ENCODE peak calls at places on chromosomes 16 and 17, in ten cellular contexts. G is upper lobe of right lung, V is A549, R is prostate gland, Y is HCT116, X is heart left ventricle, U is body of pancreas, K is fibroblast of lung, O is tibial artery, D is H9. I is an unnamed sample.

GRCh38 chr17:51630101-51630671 is 369.8 kb downstream of the UTP18 start:
- DNase-seq in G (no peak), V (no peak), R (peak; percentile 10), Y (no peak), X (no peak), U (no peak), K (no peak), O (no peak), D (no peak), I (no peak)

GRCh38 chr17:83035722-83036121 is 43.7 kb upstream of the METRNL start:
- DNase-seq in G (no peak), V (no peak), R (no peak), Y (no peak), X (no peak), U (no peak), K (no peak), O (no peak), D (no peak), I (peak; percentile 35)

GRCh38 chr16:48098472-48098871 is 57.3 kb downstream of the ABCC12 start:
- DNase-seq in G (no peak), V (no peak), R (no peak), Y (no peak), X (no peak), U (no peak), K (no peak), O (no peak), D (no peak), I (no peak)

GRCh38 chr16:74743668-74744299 is 30.8 kb downstream of the FA2H start:
- DNase-seq in G (peak; percentile 82), V (peak; percentile 99), R (peak; percentile 88), Y (peak; percentile 97), X (no peak), U (peak; percentile 99), K (peak; percentile 59), O (no peak), D (no peak), I (peak; percentile 36)

GRCh38 chr16:65453646-65454045 is 331.8 kb upstream of the CDH11 start:
- DNase-seq in G (no peak), V (no peak), R (no peak), Y (no peak), X (no peak), U (no peak), K (no peak), O (no peak), D (no peak), I (no peak)

GRCh38 chr16:67782567-67783352 is 23.6 kb downstream of the RANBP10 start:
- DNase-seq in G (no peak), V (no peak), R (no peak), Y (no peak), X (no peak), U (no peak), K (no peak), O (no peak), D (no peak), I (no peak)

GRCh38 chr17:64343833-64344637 is 46.6 kb downstream of the PECAM1 start:
- DNase-seq in G (peak; percentile 86), V (peak; percentile 64), R (peak; percentile 11), Y (no peak), X (peak; percentile 84), U (peak; percentile 57), K (peak; percentile 91), O (peak; percentile 80), D (no peak), I (peak; percentile 87)

GRCh38 chr16:80144191-80144590 is 396.6 kb upstream of the DYNLRB2 start:
- DNase-seq in G (no peak), V (no peak), R (no peak), Y (no peak), X (no peak), U (no peak), K (peak; percentile 29), O (no peak), D (no peak), I (no peak)

GRCh38 chr16:85028638-85029412 is 1.2 kb downstream of the KIAA0513 start:
- DNase-seq in G (no peak), V (no peak), R (peak; percentile 67), Y (no peak), X (no peak), U (peak; percentile 93), K (peak; percentile 38), O (peak; percentile 86), D (no peak), I (peak; percentile 87)

GRCh38 chr16:85029981-85030381 is 2.4 kb downstream of the KIAA0513 start:
- DNase-seq in G (no peak), V (no peak), R (peak; percentile 40), Y (no peak), X (no peak), U (no peak), K (peak; percentile 85), O (no peak), D (no peak), I (no peak)

GRCh38 chr16:85027968-85028637 is 508 bp downstream of the KIAA0513 start:
- DNase-seq in G (peak; percentile 79), V (no peak), R (no peak), Y (no peak), X (no peak), U (no peak), K (no peak), O (no peak), D (no peak), I (no peak)

GRCh38 chr16:85027349-85027967 is at the start of gene KIAA0513:
- DNase-seq in G (peak; percentile 97), V (peak; percentile 92), R (peak; percentile 92), Y (peak; percentile 86), X (peak; percentile 98), U (peak; percentile 97), K (peak; percentile 93), O (peak; percentile 95), D (peak; percentile 91), I (peak; percentile 99)

GRCh38 chr16:85029413-85029794 is 1.8 kb downstream of the KIAA0513 start:
- DNase-seq in G (no peak), V (no peak), R (peak; percentile 76), Y (no peak), X (no peak), U (no peak), K (peak; percentile 26), O (no peak), D (no peak), I (no peak)
- TF ChIP-seq CTCF in G (no peak), V (no peak), R (no peak), Y (peak; percentile 5), X (no peak), U (no peak), K (no peak), O (no peak), D (no peak), I (no peak)

DNA sequence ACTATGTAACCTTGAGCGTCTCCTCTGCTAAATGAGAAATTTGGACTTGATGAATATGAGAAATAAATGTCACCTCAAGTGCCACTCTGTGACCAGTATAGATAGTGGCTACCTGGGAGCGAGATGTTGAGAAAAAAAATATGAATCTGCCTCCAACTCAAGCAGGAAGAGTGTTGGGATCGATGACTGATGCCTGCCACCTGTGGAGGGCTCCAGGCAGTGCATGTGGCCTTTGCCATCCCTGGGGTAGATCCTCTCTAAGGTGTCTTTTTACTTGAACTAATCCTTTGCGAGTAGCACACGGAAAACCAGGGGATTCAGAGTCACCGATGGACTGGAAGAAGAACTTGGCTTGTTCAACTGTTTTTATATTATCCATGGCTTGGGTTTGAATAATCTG is 9.4 kb downstream of the CCDC182 start:
- DNase-seq in G (no peak), V (peak; percentile 42), R (no peak), Y (peak; percentile 36), X (no peak), U (no peak), K (no peak), O (no peak), D (peak; percentile 77), I (no peak)
- H3K4me1 ChIP-seq in G (no peaks in the 10 kb centered on the region), V (peaks cover 6% of the 10 kb centered on the region), R (no peaks in the 10 kb centered on the region), Y (no peaks in the 10 kb centered on the region), X (no peaks in the 10 kb centered on the region), U (no peaks in the 10 kb centered on the region), K (no peaks in the 10 kb centered on the region), O (no peaks in the 10 kb centered on the region), D (no peaks in the 10 kb centered on the region), I (no peaks in the 10 kb centered on the region)

GRCh38 chr16:57600952-57601580 is 27.4 kb upstream of the ADGRG1 start:
- DNase-seq in G (no peak), V (no peak), R (no peak), Y (no peak), X (no peak), U (no peak), K (no peak), O (peak; percentile 3), D (no peak), I (no peak)

GRCh38 chr16:57600048-57600835 is 28.2 kb upstream of the ADGRG1 start:
- DNase-seq in G (peak; percentile 84), V (peak; percentile 68), R (peak; percentile 53), Y (peak; percentile 47), X (peak; percentile 80), U (peak; percentile 87), K (peak; percentile 45), O (peak; percentile 54), D (peak; percentile 91), I (peak; percentile 87)

GRCh38 chr16:57603110-57604024 is 25.1 kb upstream of the ADGRG1 start:
- DNase-seq in G (no peak), V (no peak), R (no peak), Y (no peak), X (no peak), U (no peak), K (no peak), O (peak; percentile 25), D (no peak), I (no peak)

GRCh38 chr16:57604177-57604576 is 24.3 kb upstream of the ADGRG1 start:
- DNase-seq in G (no peak), V (no peak), R (no peak), Y (no peak), X (no peak), U (no peak), K (no peak), O (peak; percentile 23), D (no peak), I (no peak)

DNA sequence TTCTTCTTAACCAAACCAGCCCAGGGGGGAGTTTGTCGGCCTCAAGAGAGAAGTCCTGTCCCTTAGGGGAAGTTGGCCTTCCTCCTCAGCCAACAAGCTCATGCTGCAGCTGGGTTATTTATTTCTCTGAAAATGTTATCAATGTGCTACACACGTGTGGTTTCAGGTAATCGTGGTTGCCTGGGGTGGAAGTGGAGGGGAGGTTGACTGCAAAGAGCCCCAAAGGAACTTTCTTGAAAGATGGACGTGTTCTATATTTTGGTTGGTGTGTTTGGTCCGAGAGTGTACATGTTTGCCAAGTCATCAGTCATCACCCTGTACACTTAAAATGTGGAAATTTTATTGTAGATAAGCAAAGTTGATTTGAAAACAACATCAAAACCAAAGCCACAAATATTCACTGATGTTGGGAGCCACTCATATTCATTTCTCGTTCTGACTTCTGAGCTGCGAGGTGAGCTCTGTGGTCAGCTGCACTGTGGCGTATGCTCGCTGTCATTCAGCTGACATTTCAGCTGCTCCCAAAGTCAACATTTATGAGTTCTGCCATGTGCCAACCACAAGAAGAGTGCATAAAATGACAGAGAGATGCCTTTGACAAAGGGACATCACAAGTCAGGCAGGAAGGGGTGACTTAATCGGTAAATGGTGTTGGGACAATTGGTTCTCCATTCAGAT is 26.5 kb upstream of the ADGRG1 start:
- DNase-seq in G (no peak), V (no peak), R (no peak), Y (no peak), X (no peak), U (no peak), K (no peak), O (peak; percentile 25), D (no peak), I (no peak)
- H3K27ac ChIP-seq in G (peak overlapping the region; percentile 33), V (peak overlapping the region; percentile 34), R (no peak overlapping the region), Y (no peak overlapping the region), X (no peak overlapping the region), U (peak overlapping the region; percentile 39), K (no peak overlapping the region), O (no peak overlapping the region), D (no peak overlapping the region), I (peak overlapping the region; percentile 57)

DNA sequence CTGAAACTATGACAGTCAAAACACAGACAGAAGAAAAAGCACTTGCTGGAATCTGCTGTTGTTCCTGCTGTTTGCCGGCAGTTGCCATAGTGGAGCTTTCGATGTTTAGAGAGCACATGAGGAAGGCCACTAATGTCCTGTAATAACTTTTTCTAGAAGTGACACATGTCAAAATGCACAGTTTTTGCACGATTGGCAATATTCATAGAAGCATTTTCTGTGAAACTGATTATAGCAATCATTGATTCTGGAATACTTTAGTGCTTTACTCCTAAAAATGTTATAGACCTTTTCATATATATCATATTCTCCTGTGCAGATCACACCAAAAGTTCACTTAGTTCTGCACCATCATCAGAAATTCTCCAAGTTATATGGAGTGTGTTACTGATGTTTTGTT is 407.0 kb upstream of the SOX9 start:
- DNase-seq in G (no peak), V (no peak), R (no peak), Y (no peak), X (no peak), U (no peak), K (no peak), O (no peak), D (no peak), I (no peak)
- TF ChIP-seq CTCF in G (no peak), V (no peak), R (no peak), Y (no peak), X (no peak), U (no peak), K (no peak), O (no peak), D (no peak), I (no peak)

I was measured in spleen.